ENCODE peak calls at places on chromosomes 13 and 19, in five cellular contexts. R is fibroblast of pulmonary artery; A is stimulated activated CD8-positive, alpha-beta memory T cell treated with anti-CD3 and anti-CD28 coated beads, Interleukin-2, amount 100 ng/mL, for 48 hours; B is A549; F is T-helper 2 cell. I is an unnamed sample.

GRCh38 chr13:113589961-113590339 is 5.4 kb downstream of the TFDP1 start:
- DNase-seq in F (no peak), A (no peak), B (no peak), R (no peak), I (no peak)

GRCh38 chr19:46839752-46840151 is 10.9 kb downstream of the AP2S1 start:
- DNase-seq in A (no peak), R (no peak), B (no peak), F (no peak), I (no peak)

GRCh38 chr13:67033170-67033569 is 197.0 kb downstream of the PCDH9 start:
- DNase-seq in B (no peak), A (no peak), F (no peak), R (no peak), I (no peak)

GRCh38 chr13:94664889-94665288 is 47.5 kb downstream of the SOX21 start:
- DNase-seq in F (no peak), B (no peak), A (no peak), R (no peak), I (no peak)

GRCh38 chr19:54162884-54163283 is 3.4 kb upstream of the LENG1 start:
- DNase-seq in B (no peak), A (no peak), F (no peak), R (no peak), I (no peak)

GRCh38 chr13:79500829-79501228 is 19.9 kb downstream of the NDFIP2 start:
- DNase-seq in R (no peak), B (no peak), A (no peak), F (no peak), I (no peak)

GRCh38 chr13:73090812-73091187 is 32.0 kb downstream of the KLF5 start:
- DNase-seq in R (no peak), A (no peak), F (no peak), B (no peak), I (no peak)

GRCh38 chr19:28705008-28705407 is 507.9 kb downstream of the UQCRFS1 start:
- DNase-seq in R (peak; percentile 80), F (no peak), A (no peak), B (peak; percentile 15), I (no peak)

GRCh38 chr19:40309666-40310065 is 24.5 kb upstream of the AKT2 start:
- DNase-seq in A (no peak), F (no peak), R (no peak), B (no peak), I (no peak)

GRCh38 chr13:48304132-48304876 is 753 bp downstream of the RB1 start:
- DNase-seq in B (peak; percentile 6), R (peak; percentile 59), F (no peak), A (no peak), I (no peak)

GRCh38 chr13:27792393-27793218 is at the start of gene GSX1:
- DNase-seq in F (no peak), R (peak; percentile 79), B (peak; percentile 13), A (peak; percentile 35), I (peak; percentile 15)

GRCh38 chr13:80217614-80218456 is 123.1 kb downstream of the SPRY2 start:
- DNase-seq in B (no peak), A (no peak), R (peak; percentile 96), F (no peak), I (no peak)

GRCh38 chr19:3665681-3666544 is 34.4 kb downstream of the PIP5K1C start:
- DNase-seq in A (peak; percentile 61), F (peak; percentile 64), R (no peak), B (peak; percentile 57), I (peak; percentile 72)

GRCh38 chr19:5443723-5444122 is 11.5 kb upstream of the ZNRF4 start:
- DNase-seq in R (no peak), A (no peak), F (no peak), B (no peak), I (no peak)

GRCh38 chr13:113561417-113562084 is 23.0 kb upstream of the TFDP1 start:
- DNase-seq in F (no peak), B (no peak), R (no peak), A (no peak), I (no peak)

GRCh38 chr13:73870970-73871935 is 263.0 kb downstream of the KLF12 start:
- DNase-seq in B (no peak), A (no peak), F (no peak), R (peak; percentile 94), I (no peak)

GRCh38 chr19:14405758-14406644 is 13.1 kb downstream of the DDX39A start:
- DNase-seq in A (peak; percentile 92), B (peak; percentile 71), R (peak; percentile 89), F (peak; percentile 85), I (peak; percentile 90)

GRCh38 chr13:48570225-48570828 is 37.4 kb upstream of the RCBTB2 start:
- DNase-seq in F (no peak), B (no peak), A (no peak), R (no peak), I (no peak)

GRCh38 chr19:48852292-48852691 is 16.0 kb upstream of the HSD17B14 start:
- DNase-seq in A (no peak), F (no peak), R (no peak), B (no peak), I (no peak)

GRCh38 chr13:99800004-99800403 is 171.6 kb downstream of the ZIC5 start:
- DNase-seq in F (no peak), A (no peak), B (no peak), R (no peak), I (no peak)

GRCh38 chr13:42762917-42763316 is 18.5 kb upstream of the FAM216B start:
- DNase-seq in A (no peak), R (peak; percentile 97), F (no peak), B (no peak), I (no peak)

GRCh38 chr19:6811378-6811777 is 38.9 kb downstream of the VAV1 start:
- DNase-seq in B (no peak), A (no peak), R (no peak), F (no peak), I (no peak)

GRCh38 chr19:18091217-18091608 is 4.5 kb upstream of the IL12RB1 start:
- DNase-seq in R (no peak), F (peak; percentile 40), A (peak; percentile 74), B (no peak), I (peak; percentile 74)

GRCh38 chr19:4586245-4586644 is 26.8 kb upstream of the SEMA6B start:
- DNase-seq in A (no peak), F (no peak), B (no peak), R (no peak), I (no peak)

GRCh38 chr13:50129923-50130685 is 114.9 kb downstream of the KCNRG start:
- DNase-seq in R (peak; percentile 31), B (peak; percentile 6), A (no peak), F (peak; percentile 16), I (no peak)

I was measured in CD4-positive, alpha-beta T cell.